ENCODE peak calls at places on chromosomes 2 and 18, in eight cellular contexts. S, U, R, I, P, Q, C and B are unnamed samples.

GRCh38 chr2:165349181-165349580 is 110.0 kb downstream of the SCN2A start:
- DNase-seq in S (no peak), U (no peak), R (no peak), I (no peak), P (no peak), Q (no peak), C (no peak), B (no peak)

GRCh38 chr2:31282634-31283033 is 48.7 kb downstream of the EHD3 start:
- DNase-seq in S (no peak), U (no peak), R (no peak), I (no peak), P (peak), Q (no peak), C (no peak), B (no peak)

GRCh38 chr18:70322385-70322784 is 33.5 kb downstream of the SOCS6 start:
- DNase-seq in S (no peak), U (no peak), R (no peak), I (no peak), P (no peak), Q (no peak), C (no peak), B (no peak)

GRCh38 chr2:112161431-112162145 is 23.4 kb downstream of the FBLN7 start:
- DNase-seq in S (no peak), U (no peak), R (no peak), I (no peak), P (no peak), Q (no peak), C (no peak), B (no peak)

GRCh38 chr2:101793277-101793969 is 95.9 kb downstream of the MAP4K4 start:
- DNase-seq in S (peak), U (no peak), R (no peak), I (no peak), P (no peak), Q (no peak), C (no peak), B (no peak)

GRCh38 chr2:121911036-121911435 is 155.6 kb downstream of the TSN start:
- DNase-seq in S (no peak), U (no peak), R (no peak), I (no peak), P (no peak), Q (no peak), C (no peak), B (no peak)

GRCh38 chr2:128437181-128437520 is 118.5 kb upstream of the HS6ST1 start:
- DNase-seq in S (no peak), U (peak), R (no peak), I (peak), P (no peak), Q (no peak), C (no peak), B (no peak)

GRCh38 chr2:239179851-239180371 is 220.9 kb downstream of the HDAC4 start:
- DNase-seq in S (no peak), U (no peak), R (no peak), I (peak), P (no peak), Q (no peak), C (no peak), B (no peak)

GRCh38 chr2:189657867-189658266 is 3.4 kb upstream of the ASNSD1 start:
- DNase-seq in S (no peak), U (peak), R (no peak), I (no peak), P (no peak), Q (peak), C (peak), B (no peak)

GRCh38 chr2:134122610-134123009 is 131.3 kb upstream of the MGAT5 start:
- DNase-seq in S (no peak), U (no peak), R (no peak), I (no peak), P (no peak), Q (no peak), C (no peak), B (no peak)

GRCh38 chr18:35104391-35105051 is 63.3 kb downstream of the MAPRE2 start:
- DNase-seq in S (no peak), U (no peak), R (no peak), I (no peak), P (no peak), Q (no peak), C (no peak), B (no peak)

GRCh38 chr2:240926516-240927389 is 20.6 kb downstream of the CROCC2 start:
- DNase-seq in S (peak), U (peak), R (no peak), I (peak), P (no peak), Q (peak), C (no peak), B (no peak)

GRCh38 chr18:48581206-48581605 is 42.4 kb downstream of the CTIF start:
- DNase-seq in S (no peak), U (no peak), R (no peak), I (no peak), P (no peak), Q (no peak), C (no peak), B (no peak)

GRCh38 chr2:196482119-196483065 is 157.1 kb upstream of the CCDC150 start:
- DNase-seq in S (no peak), U (no peak), R (no peak), I (no peak), P (no peak), Q (no peak), C (no peak), B (no peak)

GRCh38 chr2:162073776-162074578 is at the start of gene DPP4:
- DNase-seq in S (peak), U (peak), R (peak), I (peak), P (peak), Q (peak), C (peak), B (peak)

GRCh38 chr18:44939037-44939665 is 258.5 kb downstream of the SETBP1 start:
- DNase-seq in S (no peak), U (no peak), R (no peak), I (no peak), P (no peak), Q (peak), C (no peak), B (no peak)

GRCh38 chr2:125711081-125711480 is 944.9 kb upstream of the GYPC start:
- DNase-seq in S (no peak), U (no peak), R (peak), I (no peak), P (no peak), Q (no peak), C (no peak), B (no peak)

GRCh38 chr18:79771446-79772107 is 26.2 kb upstream of the KCNG2 start:
- DNase-seq in S (no peak), U (no peak), R (no peak), I (peak), P (no peak), Q (peak), C (no peak), B (no peak)

GRCh38 chr18:80247403-80247916 is at the start of gene PARD6G:
- DNase-seq in S (peak), U (peak), R (peak), I (peak), P (peak), Q (peak), C (peak), B (peak)

GRCh38 chr18:59748628-59749360 is 51.6 kb upstream of the CCBE1 start:
- DNase-seq in S (no peak), U (no peak), R (no peak), I (no peak), P (no peak), Q (no peak), C (no peak), B (no peak)

GRCh38 chr2:239309398-239310245 is 91.2 kb downstream of the HDAC4 start:
- DNase-seq in S (peak), U (peak), R (no peak), I (peak), P (no peak), Q (peak), C (no peak), B (no peak)

GRCh38 chr2:56801770-56802169 is 618.0 kb downstream of the CCDC85A start:
- DNase-seq in S (no peak), U (no peak), R (no peak), I (no peak), P (no peak), Q (no peak), C (no peak), B (no peak)

GRCh38 chr2:103464831-103465230 is 703.0 kb downstream of the TMEM182 start:
- DNase-seq in S (no peak), U (no peak), R (no peak), I (no peak), P (no peak), Q (no peak), C (no peak), B (no peak)

GRCh38 chr18:48161911-48162698 is 231.6 kb upstream of the SMAD2 start:
- DNase-seq in S (no peak), U (peak), R (no peak), I (peak), P (no peak), Q (no peak), C (no peak), B (no peak)

GRCh38 chr2:104088745-104089144 is 765.2 kb upstream of the POU3F3 start:
- DNase-seq in S (no peak), U (no peak), R (no peak), I (no peak), P (no peak), Q (no peak), C (no peak), B (no peak)

GRCh38 chr2:210421916-210422315 is 54.6 kb downstream of the LANCL1 start:
- DNase-seq in S (no peak), U (no peak), R (no peak), I (no peak), P (no peak), Q (no peak), C (no peak), B (no peak)

GRCh38 chr2:201472411-201472810 is 20.9 kb downstream of the STRADB start:
- DNase-seq in S (no peak), U (no peak), R (no peak), I (no peak), P (no peak), Q (no peak), C (no peak), B (no peak)

GRCh38 chr18:59048378-59048777 is 91.3 kb upstream of the SEC11C start:
- DNase-seq in S (no peak), U (no peak), R (no peak), I (no peak), P (no peak), Q (no peak), C (no peak), B (no peak)

GRCh38 chr2:182522930-182523541 is 96.2 kb upstream of the PDE1A start:
- DNase-seq in S (no peak), U (no peak), R (no peak), I (no peak), P (no peak), Q (no peak), C (no peak), B (no peak)

GRCh38 chr18:23137093-23137640 is 1.9 kb downstream of the CABLES1 start:
- DNase-seq in S (no peak), U (no peak), R (no peak), I (no peak), P (peak), Q (no peak), C (no peak), B (no peak)

GRCh38 chr2:100616841-100617390 is 54.1 kb downstream of the PDCL3 start:
- DNase-seq in S (no peak), U (no peak), R (no peak), I (no peak), P (no peak), Q (no peak), C (no peak), B (no peak)

GRCh38 chr2:236159778-236160170 is 8.4 kb downstream of the GBX2 start:
- DNase-seq in S (no peak), U (no peak), R (no peak), I (peak), P (no peak), Q (no peak), C (no peak), B (no peak)

GRCh38 chr18:2513616-2514015 is 57.7 kb downstream of the METTL4 start:
- DNase-seq in S (no peak), U (no peak), R (no peak), I (no peak), P (no peak), Q (no peak), C (no peak), B (no peak)

GRCh38 chr2:230938098-230938497 is 13.1 kb upstream of the GPR55 start:
- DNase-seq in S (no peak), U (peak), R (no peak), I (no peak), P (no peak), Q (no peak), C (no peak), B (no peak)

GRCh38 chr18:35122586-35123224 is 81.5 kb downstream of the MAPRE2 start:
- DNase-seq in S (peak), U (no peak), R (no peak), I (no peak), P (no peak), Q (no peak), C (no peak), B (no peak)

GRCh38 chr2:61634512-61634911 is 96.4 kb upstream of the XPO1 start:
- DNase-seq in S (no peak), U (no peak), R (no peak), I (no peak), P (no peak), Q (no peak), C (no peak), B (no peak)

GRCh38 chr2:138147796-138148195 is 183.5 kb downstream of the HNMT start:
- DNase-seq in S (no peak), U (no peak), R (no peak), I (no peak), P (no peak), Q (no peak), C (no peak), B (no peak)

GRCh38 chr18:74731097-74731496 is 133.4 kb downstream of the ZNF407 start:
- DNase-seq in S (no peak), U (no peak), R (no peak), I (no peak), P (peak), Q (no peak), C (no peak), B (no peak)

GRCh38 chr2:226063704-226064390 is 664.3 kb downstream of the NYAP2 start:
- DNase-seq in S (no peak), U (no peak), R (no peak), I (no peak), P (no peak), Q (no peak), C (no peak), B (no peak)

GRCh38 chr2:19109521-19109920 is 248.9 kb downstream of the OSR1 start:
- DNase-seq in S (no peak), U (peak), R (no peak), I (no peak), P (no peak), Q (no peak), C (no peak), B (no peak)
- TF ChIP-seq POLR2AphosphoS5 in S (no peak), U (no peak), R (no peak), I (no peak), P (no peak), Q (no peak), C (no peak), B (no peak)

GRCh38 chr2:120805590-120805989 is 69.9 kb downstream of the GLI2 start:
- DNase-seq in S (no peak), U (no peak), R (no peak), I (no peak), P (no peak), Q (peak), C (no peak), B (no peak)
- TF ChIP-seq POLR2AphosphoS5 in S (no peak), U (no peak), R (no peak), I (peak), P (no peak), Q (peak), C (no peak), B (no peak)

GRCh38 chr2:148969585-148970180 is 68.8 kb upstream of the LYPD6B start:
- DNase-seq in S (peak), U (no peak), R (no peak), I (no peak), P (no peak), Q (no peak), C (no peak), B (no peak)

GRCh38 chr2:148967056-148967455 is 71.4 kb upstream of the LYPD6B start:
- DNase-seq in S (no peak), U (no peak), R (no peak), I (no peak), P (no peak), Q (no peak), C (no peak), B (no peak)

GRCh38 chr2:148970393-148970792 is 68.1 kb upstream of the LYPD6B start:
- DNase-seq in S (no peak), U (no peak), R (no peak), I (no peak), P (no peak), Q (no peak), C (no peak), B (no peak)

GRCh38 chr2:148967484-148967883 is 71.0 kb upstream of the LYPD6B start:
- DNase-seq in S (no peak), U (no peak), R (no peak), I (no peak), P (no peak), Q (no peak), C (no peak), B (no peak)

GRCh38 chr2:148968776-148969175 is 69.7 kb upstream of the LYPD6B start:
- DNase-seq in S (peak), U (no peak), R (no peak), I (no peak), P (no peak), Q (no peak), C (no peak), B (no peak)
- TF ChIP-seq POLR2AphosphoS5 in S (no peak), U (no peak), R (no peak), I (no peak), P (no peak), Q (no peak), C (no peak), B (no peak)

GRCh38 chr18:29491907-29492306 is 1315.0 kb upstream of the CDH2 start:
- DNase-seq in S (no peak), U (no peak), R (no peak), I (no peak), P (no peak), Q (no peak), C (no peak), B (no peak)
- TF ChIP-seq POLR2AphosphoS5 in S (no peak), U (no peak), R (no peak), I (no peak), P (no peak), Q (no peak), C (no peak), B (no peak)

GRCh38 chr2:133077259-133077822 is 407.3 kb upstream of the LYPD1 start:
- DNase-seq in S (no peak), U (no peak), R (no peak), I (no peak), P (no peak), Q (no peak), C (no peak), B (no peak)
- TF ChIP-seq POLR2AphosphoS5 in S (no peak), U (no peak), R (no peak), I (no peak), P (no peak), Q (no peak), C (no peak), B (no peak)

GRCh38 chr2:19359021-19359357 is 566 bp upstream of the OSR1 start:
- DNase-seq in S (no peak), U (no peak), R (no peak), I (no peak), P (no peak), Q (no peak), C (no peak), B (no peak)

GRCh38 chr2:19361325-19361990 is 3.0 kb upstream of the OSR1 start:
- DNase-seq in S (peak), U (no peak), R (no peak), I (peak), P (peak), Q (peak), C (no peak), B (no peak)

GRCh38 chr2:19360881-19361321 is 2.5 kb upstream of the OSR1 start:
- DNase-seq in S (peak), U (no peak), R (no peak), I (no peak), P (no peak), Q (no peak), C (no peak), B (no peak)

GRCh38 chr2:19359456-19359855 is 1.0 kb upstream of the OSR1 start:
- DNase-seq in S (peak), U (no peak), R (no peak), I (no peak), P (no peak), Q (no peak), C (no peak), B (no peak)

GRCh38 chr2:19360266-19360665 is 1.8 kb upstream of the OSR1 start:
- DNase-seq in S (no peak), U (no peak), R (no peak), I (no peak), P (no peak), Q (no peak), C (no peak), B (no peak)
- TF ChIP-seq POLR2AphosphoS5 in S (no peak), U (no peak), R (no peak), I (no peak), P (no peak), Q (no peak), C (no peak), B (no peak)